ENCODE peak calls at places on chromosomes 11 and 22, in five cellular contexts. V is GM10248; L is stimulated activated CD4-positive, alpha-beta T cell treated with anti-CD3 and anti-CD28 coated beads, Interleukin-1b, Interleukin-23, amount 100 ng/mL, for 24 hours; J is heart left ventricle; H is cardiac muscle cell. W is an unnamed sample.

GRCh38 chr11:108748971-108749370 is 84.1 kb downstream of the DDX10 start:
- DNase-seq in H (no peak), J (no peak), L (no peak), V (no peak), W (no peak)

GRCh38 chr11:15148181-15148580 is 33.5 kb downstream of the INSC start:
- DNase-seq in V (no peak), H (no peak), J (no peak), L (no peak), W (no peak)

GRCh38 chr22:29044657-29045176 is 16.9 kb downstream of the C22orf31 start:
- DNase-seq in V (no peak), J (no peak), H (peak), L (no peak), W (no peak)

GRCh38 chr22:46011627-46012181 is 34.7 kb upstream of the WNT7B start:
- DNase-seq in V (no peak), H (no peak), J (no peak), L (no peak), W (peak)

GRCh38 chr11:114132944-114133394 is 73.5 kb downstream of the ZBTB16 start:
- DNase-seq in V (no peak), J (no peak), L (no peak), H (peak), W (peak)

GRCh38 chr11:119774180-119774763 is 45.3 kb upstream of the NECTIN1 start:
- DNase-seq in V (no peak), H (peak), J (no peak), L (no peak), W (no peak)

GRCh38 chr22:50062509-50063135 is 4.5 kb upstream of the TTLL8 start:
- DNase-seq in L (no peak), J (no peak), H (no peak), V (no peak), W (no peak)

GRCh38 chr11:17366491-17366890 is 14.9 kb downstream of the NCR3LG1 start:
- DNase-seq in V (no peak), J (no peak), L (no peak), H (no peak), W (no peak)

GRCh38 chr11:59179121-59179520 is 7.2 kb downstream of the DTX4 start:
- DNase-seq in J (no peak), V (no peak), L (no peak), H (no peak), W (no peak)

GRCh38 chr22:36077261-36077660 is 48.6 kb upstream of the RBFOX2 start:
- DNase-seq in V (no peak), H (no peak), L (no peak), J (no peak), W (no peak)

GRCh38 chr11:126499124-126499752 is 143.8 kb downstream of the ST3GAL4 start:
- DNase-seq in L (no peak), J (no peak), V (no peak), H (no peak), W (no peak)

GRCh38 chr11:124329787-124330478 is 9.9 kb upstream of the OR8D2 start:
- DNase-seq in L (no peak), J (no peak), H (no peak), V (peak), W (no peak)

GRCh38 chr11:503179-503981 is 3.7 kb downstream of the RNH1 start:
- DNase-seq in H (peak), V (peak), J (no peak), L (no peak), W (peak)

GRCh38 chr11:7639643-7640025 is 33.7 kb downstream of the CYB5R2 start:
- DNase-seq in J (no peak), L (no peak), H (no peak), V (no peak), W (no peak)

GRCh38 chr11:84136926-84137325 is 850.8 kb upstream of the CCDC90B start:
- DNase-seq in H (no peak), V (no peak), J (no peak), L (no peak), W (no peak)

GRCh38 chr22:49784987-49785614 is 42.6 kb downstream of the BRD1 start:
- DNase-seq in J (no peak), L (no peak), H (no peak), V (no peak), W (peak)

GRCh38 chr11:70826541-70826943 is 425.8 kb downstream of the SHANK2 start:
- DNase-seq in H (peak), J (no peak), L (no peak), V (no peak), W (peak)

GRCh38 chr11:100719362-100719761 is 32.3 kb downstream of the ARHGAP42 start:
- DNase-seq in V (no peak), L (no peak), J (no peak), H (peak), W (no peak)

GRCh38 chr11:71996946-71997345 is 1.8 kb upstream of the IL18BP start:
- DNase-seq in H (no peak), J (no peak), L (no peak), V (no peak), W (peak)

GRCh38 chr11:58829736-58830135 is 14.8 kb downstream of the GLYATL2 start:
- DNase-seq in J (no peak), H (no peak), L (no peak), V (no peak), W (no peak)

GRCh38 chr11:72160319-72160718 is 24.8 kb downstream of the FOLR3 start:
- DNase-seq in L (no peak), V (no peak), H (no peak), J (no peak), W (no peak)

W was measured in left ventricle myocardium superior.